ENCODE peak calls at places on chromosomes 5 and 9, in eight cellular contexts. F is B cell, R is AG10803, N is epithelial cell of esophagus, H is HFFc6, C is lower lobe of right lung, T is AG09319, Z is heart left ventricle. P is an unnamed sample.

GRCh38 chr9:35605336-35606137 is 475 bp downstream of the TESK1 start:
- DNase-seq in R (no peak), H (no peak), F (peak; percentile 75), T (no peak), C (no peak), N (peak; percentile 23), Z (no peak), P (peak; percentile 9)

GRCh38 chr9:82295177-82295576 is 306.6 kb downstream of the SPATA31D1 start:
- DNase-seq in C (no peak), R (no peak), Z (no peak), H (no peak), T (no peak), N (no peak), F (no peak), P (no peak)

GRCh38 chr5:68745459-68745858 is 348.4 kb upstream of the SLC30A5 start:
- DNase-seq in N (no peak), R (peak; percentile 15), H (no peak), Z (no peak), F (no peak), C (no peak), T (no peak), P (no peak)

GRCh38 chr5:113510836-113511451 is 2.5 kb upstream of the YTHDC2 start:
- DNase-seq in N (peak; percentile 71), T (no peak), R (peak; percentile 55), Z (no peak), C (no peak), H (peak; percentile 58), F (no peak), P (peak; percentile 12)

GRCh38 chr5:76489877-76490688 is 87.0 kb downstream of the IQGAP2 start:
- DNase-seq in R (no peak), T (no peak), H (no peak), N (no peak), C (no peak), Z (no peak), F (no peak), P (no peak)

GRCh38 chr5:154058055-154059038 is 19.6 kb downstream of the MFAP3 start:
- DNase-seq in T (no peak), C (no peak), H (no peak), F (no peak), N (peak; percentile 59), R (no peak), Z (no peak), P (peak; percentile 81)

GRCh38 chr9:123355761-123356520 is at the start of gene CRB2:
- DNase-seq in N (no peak), R (no peak), C (no peak), H (no peak), F (no peak), Z (no peak), T (no peak), P (no peak)

GRCh38 chr5:57009811-57010210 is 57.9 kb upstream of the MIER3 start:
- DNase-seq in F (no peak), T (no peak), N (no peak), R (no peak), Z (no peak), C (no peak), H (no peak), P (no peak)

GRCh38 chr5:62720036-62720441 is 141.4 kb downstream of the LRRC70 start:
- DNase-seq in F (no peak), C (peak; percentile 53), N (peak; percentile 54), H (peak; percentile 23), R (peak; percentile 12), T (no peak), Z (no peak), P (peak; percentile 46)

GRCh38 chr5:96243203-96243602 is 189.8 kb downstream of the PCSK1 start:
- DNase-seq in T (peak; percentile 49), F (no peak), N (no peak), R (peak; percentile 60), Z (no peak), C (no peak), H (peak; percentile 74), P (no peak)

GRCh38 chr5:151733727-151734408 is 24.6 kb downstream of the ATOX1 start:
- DNase-seq in T (no peak), C (no peak), N (no peak), R (peak; percentile 69), Z (no peak), H (peak; percentile 82), F (no peak), P (no peak)

GRCh38 chr9:131260751-131261452 is 15.4 kb downstream of the FAM78A start:
- DNase-seq in T (no peak), R (no peak), Z (no peak), N (no peak), F (peak; percentile 9), H (no peak), C (no peak), P (no peak)

GRCh38 chr5:7927466-7928375 is 58.8 kb downstream of the MTRR start:
- DNase-seq in H (peak; percentile 61), N (peak; percentile 58), T (no peak), F (peak; percentile 51), Z (no peak), R (peak; percentile 51), C (no peak), P (peak; percentile 70)

GRCh38 chr9:131960805-131961495 is 118.7 kb downstream of the MED27 start:
- DNase-seq in R (no peak), H (no peak), T (no peak), N (peak; percentile 19), C (no peak), Z (no peak), F (no peak), P (no peak)

GRCh38 chr5:156838966-156839365 is 11.1 kb upstream of the PPP1R2B start:
- DNase-seq in F (no peak), Z (no peak), N (no peak), R (no peak), H (no peak), T (no peak), C (no peak), P (no peak)

GRCh38 chr9:98989036-98990000 is 45.6 kb downstream of the COL15A1 start:
- DNase-seq in F (no peak), H (peak; percentile 98), T (peak; percentile 96), R (peak; percentile 100), C (no peak), Z (no peak), N (peak; percentile 90), P (no peak)

GRCh38 chr5:127893232-127893631 is 190.0 kb downstream of the CCDC192 start:
- DNase-seq in R (no peak), F (no peak), T (no peak), N (no peak), C (no peak), Z (no peak), H (no peak), P (no peak)

GRCh38 chr9:132789706-132790105 is 88.4 kb downstream of the AK8 start:
- DNase-seq in F (no peak), H (no peak), T (no peak), Z (no peak), R (no peak), C (no peak), N (no peak), P (no peak)

GRCh38 chr5:73213566-73213998 is 40.6 kb downstream of the TMEM174 start:
- DNase-seq in T (no peak), Z (no peak), F (no peak), R (peak; percentile 88), H (peak; percentile 15), N (no peak), C (no peak), P (peak; percentile 30)

GRCh38 chr9:127173063-127173462 is 50.6 kb upstream of the ANGPTL2 start:
- DNase-seq in H (no peak), T (no peak), C (no peak), F (no peak), Z (peak; percentile 4), N (no peak), R (peak; percentile 35), P (no peak)

GRCh38 chr9:37324261-37324683 is 98.2 kb upstream of the GRHPR start:
- DNase-seq in T (no peak), Z (no peak), H (no peak), N (peak; percentile 14), F (peak; percentile 34), C (no peak), R (no peak), P (no peak)

GRCh38 chr5:2020730-2021129 is 138.0 kb upstream of the IRX4 start:
- DNase-seq in H (no peak), C (no peak), R (no peak), F (no peak), Z (no peak), T (no peak), N (peak; percentile 25), P (no peak)

GRCh38 chr9:2024888-2025781 is 10.0 kb downstream of the SMARCA2 start:
- DNase-seq in Z (no peak), H (no peak), T (no peak), N (no peak), F (no peak), C (no peak), R (peak; percentile 83), P (no peak)

DNA sequence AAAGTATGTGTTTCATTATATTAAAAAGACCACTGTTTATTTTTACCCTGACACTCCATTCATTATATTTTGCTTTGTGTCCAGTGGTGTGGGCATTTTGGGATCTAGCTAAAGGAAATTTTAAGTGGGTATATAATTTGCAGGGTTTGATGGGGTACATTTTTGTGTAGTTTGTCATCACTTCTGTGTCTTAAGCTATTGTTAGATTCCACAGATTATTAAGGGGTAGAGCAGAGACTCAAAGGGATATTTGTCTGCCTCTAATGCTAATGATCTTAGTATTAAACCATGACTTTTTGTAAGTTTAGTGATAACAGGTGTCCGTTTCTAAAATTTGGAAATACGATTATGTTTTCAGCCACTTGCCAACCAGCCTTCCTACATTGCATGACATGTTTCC is 731.6 kb downstream of the BRINP1 start:
- DNase-seq in C (no peak), R (no peak), N (no peak), H (no peak), T (no peak), Z (no peak), F (no peak), P (no peak)
- TF ChIP-seq CTCF in C (no peak), R (no peak), N (no peak), H (no peak), T (no peak), Z (no peak), F (no peak), P (no peak)

DNA sequence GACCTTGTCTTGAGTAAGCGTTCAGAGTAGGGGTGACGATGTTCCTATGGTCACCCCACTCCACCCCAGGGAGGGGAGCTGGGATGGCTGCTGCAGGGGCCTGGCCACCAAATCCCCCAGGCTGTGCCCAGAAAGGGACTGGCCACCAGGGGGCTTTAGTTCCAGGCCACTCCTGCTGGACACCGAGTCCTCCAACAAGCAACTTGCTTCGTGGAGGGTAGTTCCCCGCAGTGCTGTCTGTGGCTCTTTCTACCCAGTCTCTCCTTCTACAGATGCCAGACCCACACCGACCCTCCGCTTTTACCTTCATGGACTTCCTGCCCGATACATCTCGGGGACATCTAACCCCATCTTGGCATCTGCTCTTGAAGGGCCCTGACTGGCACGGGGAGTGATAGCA is 35.7 kb upstream of the GABRP start:
- DNase-seq in T (no peak), R (peak; percentile 3), Z (no peak), F (no peak), N (no peak), H (no peak), C (no peak), P (peak; percentile 80)
- TF ChIP-seq CTCF in T (peak; percentile 15), R (peak; percentile 36), Z (peak; percentile 56), F (no peak), N (peak; percentile 15), H (peak; percentile 78), C (no peak), P (peak; percentile 77)

GRCh38 chr5:14090290-14090689 is 52.9 kb upstream of the TRIO start:
- DNase-seq in H (no peak), C (no peak), F (no peak), T (no peak), Z (no peak), N (no peak), R (no peak), P (no peak)
- TF ChIP-seq CTCF in H (no peak), C (no peak), F (no peak), T (no peak), Z (no peak), N (no peak), R (no peak), P (no peak)

GRCh38 chr9:134267305-134268265 is 58.7 kb upstream of the RXRA start:
- DNase-seq in T (no peak), N (no peak), H (no peak), Z (no peak), C (no peak), F (no peak), R (no peak), P (no peak)
- TF ChIP-seq CTCF in T (no peak), N (no peak), H (peak; percentile 22), Z (peak; percentile 38), C (no peak), F (no peak), R (peak; percentile 15), P (no peak)

P was measured in Calu3.